ENCODE peak calls at places on chromosomes 11 and 22, in six cellular contexts. O, X, J, F, V and I are unnamed samples.

GRCh38 chr11:120182790-120183491 is 27.9 kb upstream of the OAF start:
- DNase-seq in X (no peak), J (peak; percentile 33), O (no peak), V (peak; percentile 57), F (peak; percentile 26), I (no peak)

GRCh38 chr11:44589301-44589700 is 23.8 kb downstream of the CD82 start:
- DNase-seq in J (no peak), X (no peak), V (no peak), F (peak; percentile 91), O (peak; percentile 35), I (no peak)

GRCh38 chr11:75431533-75432525 is 1.2 kb downstream of the KLHL35 start:
- DNase-seq in O (no peak), V (no peak), F (peak; percentile 11), X (no peak), J (no peak), I (no peak)

GRCh38 chr11:12007769-12008737 is at the start of gene DKK3:
- DNase-seq in X (no peak), O (peak; percentile 83), V (no peak), F (peak; percentile 58), J (peak; percentile 62), I (no peak)

GRCh38 chr22:19759994-19760651 is 455 bp upstream of the TBX1 start:
- DNase-seq in V (no peak), X (no peak), O (no peak), F (no peak), J (no peak), I (no peak)

GRCh38 chr22:36510966-36511881 is 4.4 kb upstream of the FOXRED2 start:
- DNase-seq in V (no peak), J (peak; percentile 12), X (peak; percentile 32), O (peak; percentile 74), F (peak; percentile 59), I (no peak)

GRCh38 chr11:128837627-128838026 is 29.5 kb downstream of the KCNJ1 start:
- DNase-seq in O (no peak), V (no peak), J (no peak), F (no peak), X (no peak), I (no peak)

GRCh38 chr22:41431656-41432055 is 14.9 kb downstream of the TOB2 start:
- DNase-seq in V (no peak), J (no peak), O (no peak), F (no peak), X (no peak), I (no peak)

GRCh38 chr11:134235399-134235798 is 10.9 kb downstream of the VPS26B start:
- DNase-seq in F (no peak), X (no peak), V (no peak), J (no peak), O (no peak), I (no peak)

GRCh38 chr22:28799834-28800307 is 498 bp downstream of the XBP1 start:
- DNase-seq in J (peak; percentile 37), X (no peak), F (peak; percentile 76), V (peak; percentile 92), O (peak; percentile 82), I (no peak)

GRCh38 chr22:24175160-24175808 is 6.0 kb upstream of the SUSD2 start:
- DNase-seq in X (peak; percentile 58), V (peak; percentile 94), J (peak; percentile 17), F (peak; percentile 82), O (peak; percentile 89), I (no peak)

GRCh38 chr11:27013741-27014415 is 20.0 kb downstream of the FIBIN start:
- DNase-seq in V (no peak), X (no peak), F (peak; percentile 37), J (no peak), O (peak; percentile 59), I (no peak)

GRCh38 chr22:48494968-48495750 is 1332.5 kb downstream of the BRD1 start:
- DNase-seq in X (no peak), F (no peak), V (no peak), J (no peak), O (peak; percentile 14), I (no peak)

GRCh38 chr11:44983786-44984185 is 33.1 kb upstream of the TP53I11 start:
- DNase-seq in X (no peak), O (no peak), V (no peak), J (no peak), F (no peak), I (no peak)

GRCh38 chr11:115887316-115887715 is 383.1 kb upstream of the CADM1 start:
- DNase-seq in X (no peak), J (no peak), V (no peak), F (no peak), O (no peak), I (no peak)

GRCh38 chr22:24096401-24097115 is 84.7 kb upstream of the SUSD2 start:
- DNase-seq in F (no peak), X (no peak), V (no peak), J (no peak), O (no peak), I (no peak)

GRCh38 chr11:134409552-134410429 is 2.3 kb downstream of the B3GAT1 start:
- DNase-seq in F (no peak), J (no peak), X (no peak), O (no peak), V (no peak), I (no peak)

GRCh38 chr11:62539238-62539925 is 7.2 kb downstream of the AHNAK start:
- DNase-seq in V (peak; percentile 92), J (peak; percentile 30), X (no peak), O (peak; percentile 96), F (peak; percentile 90), I (no peak)

GRCh38 chr11:33234397-33235168 is 22.6 kb upstream of the HIPK3 start:
- DNase-seq in V (no peak), O (no peak), X (no peak), F (peak; percentile 30), J (no peak), I (no peak)

GRCh38 chr11:86206296-86206695 is 38.3 kb upstream of the EED start:
- DNase-seq in F (no peak), J (no peak), O (no peak), V (no peak), X (no peak), I (no peak)

GRCh38 chr11:115462004-115462541 is 42.1 kb downstream of the CADM1 start:
- DNase-seq in O (peak; percentile 23), V (no peak), F (no peak), X (no peak), J (no peak), I (no peak)

GRCh38 chr11:36253238-36253637 is 36.0 kb downstream of the COMMD9 start:
- DNase-seq in V (no peak), O (no peak), J (no peak), X (no peak), F (no peak), I (no peak)

GRCh38 chr11:119501777-119502405 is 78.9 kb upstream of the THY1 start:
- DNase-seq in V (no peak), X (no peak), F (no peak), J (no peak), O (no peak), I (no peak)

GRCh38 chr11:76616676-76617552 is 53.6 kb downstream of the LRRC32 start:
- DNase-seq in O (no peak), F (no peak), X (no peak), J (no peak), V (no peak), I (no peak)

GRCh38 chr11:65426839-65427690 is 4.5 kb downstream of the NEAT1 start:
- DNase-seq in J (no peak), F (peak; percentile 75), X (peak; percentile 49), O (peak; percentile 75), V (no peak), I (no peak)

GRCh38 chr11:44047931-44048431 is at the start of gene ACCSL:
- DNase-seq in V (peak; percentile 70), O (no peak), F (peak; percentile 4), X (no peak), J (no peak), I (no peak)

GRCh38 chr22:46050916-46051614 is 74.1 kb upstream of the WNT7B start:
- DNase-seq in F (no peak), J (no peak), O (no peak), X (no peak), V (no peak), I (no peak)

GRCh38 chr22:19823191-19823590 is 31.5 kb downstream of the GNB1L start:
- DNase-seq in J (no peak), X (no peak), O (no peak), F (no peak), V (peak; percentile 76), I (no peak)

GRCh38 chr11:101929516-101929915 is 13.2 kb upstream of the ANGPTL5 start:
- DNase-seq in V (no peak), O (no peak), X (no peak), F (no peak), J (no peak), I (no peak)

GRCh38 chr11:74388678-74389327 is 9.4 kb downstream of the PGM2L1 start:
- DNase-seq in J (peak; percentile 80), V (no peak), F (peak; percentile 71), O (peak; percentile 63), X (peak; percentile 52), I (peak; percentile 71)

GRCh38 chr11:28461846-28462245 is 353.7 kb downstream of the METTL15 start:
- DNase-seq in J (no peak), F (no peak), O (no peak), X (no peak), V (no peak), I (no peak)

GRCh38 chr11:2677127-2677526 is 22.7 kb downstream of the KCNQ1OT1 start:
- DNase-seq in J (no peak), F (no peak), O (no peak), X (no peak), V (no peak), I (no peak)